ENCODE peak calls at places on chromosomes 7 and 10, in six cellular contexts. O, V, X, Q, M and Y are unnamed samples. For H3K9me3, the result is how much of the 10 kb centered on the place peaks cover.

GRCh38 chr10:75016290-75016689 is 95.2 kb upstream of the SAMD8 start:
- DNase-seq in X (no peak), V (no peak), O (no peak), Q (no peak), M (no peak), Y (no peak)

GRCh38 chr10:22568928-22569327 is 145.4 kb downstream of the PIP4K2A start:
- DNase-seq in X (no peak), Q (no peak), O (no peak), V (no peak), M (no peak), Y (no peak)

GRCh38 chr7:20440472-20441105 is 109.9 kb downstream of the ITGB8 start:
- DNase-seq in V (peak), X (no peak), Q (no peak), O (peak), M (peak), Y (peak)

GRCh38 chr10:60974463-60975149 is 30.6 kb upstream of the RHOBTB1 start:
- DNase-seq in X (no peak), V (no peak), Q (no peak), O (no peak), M (no peak), Y (no peak)

GRCh38 chr7:39529582-39529981 is 36.6 kb upstream of the YAE1 start:
- DNase-seq in Q (no peak), M (no peak), V (no peak), O (no peak), X (no peak), Y (no peak)

GRCh38 chr7:44398506-44398905 is 73.1 kb upstream of the CAMK2B start:
- DNase-seq in V (no peak), M (no peak), Q (no peak), O (peak), X (no peak), Y (no peak)

GRCh38 chr7:26393855-26394254 is 102.2 kb downstream of the SNX10 start:
- DNase-seq in M (no peak), O (no peak), V (no peak), Q (no peak), X (no peak), Y (no peak)

GRCh38 chr7:113867325-113867724 is 51.5 kb downstream of the PPP1R3A start:
- DNase-seq in Q (no peak), X (no peak), O (no peak), V (no peak), M (no peak), Y (no peak)

GRCh38 chr10:32241946-32242345 is 105.0 kb downstream of the EPC1 start:
- DNase-seq in Q (no peak), X (no peak), V (no peak), O (no peak), M (no peak), Y (no peak)

GRCh38 chr10:61890881-61891409 is 10.6 kb upstream of the ARID5B start:
- DNase-seq in X (no peak), M (no peak), Q (no peak), O (no peak), V (no peak), Y (no peak)

GRCh38 chr7:116449950-116450349 is 49.6 kb upstream of the CAV2 start:
- DNase-seq in Q (no peak), X (no peak), M (no peak), V (no peak), O (no peak), Y (no peak)

GRCh38 chr7:106538638-106539037 is 122.3 kb downstream of the CCDC71L start:
- DNase-seq in M (no peak), X (no peak), V (no peak), O (no peak), Q (no peak), Y (no peak)

GRCh38 chr7:150823484-150824126 is 23.0 kb downstream of the TMEM176A start:
- DNase-seq in O (no peak), V (no peak), X (no peak), M (no peak), Q (no peak), Y (no peak)

GRCh38 chr10:73774637-73775036 is 7.2 kb upstream of the CHCHD1 start:
- DNase-seq in Q (no peak), V (no peak), M (no peak), O (no peak), X (no peak), Y (no peak)

GRCh38 chr10:105706281-105707026 is 1065.4 kb downstream of the SORCS3 start:
- DNase-seq in X (no peak), Q (no peak), M (no peak), O (no peak), V (no peak), Y (no peak)

GRCh38 chr7:64890761-64891666 is 12.1 kb upstream of the ZNF273 start:
- DNase-seq in M (no peak), Q (no peak), V (peak), X (no peak), O (no peak), Y (no peak)

GRCh38 chr7:91582799-91583230 is 297.7 kb downstream of the MTERF1 start:
- DNase-seq in Q (no peak), X (no peak), O (no peak), M (no peak), V (no peak), Y (no peak)

GRCh38 chr10:63084690-63085377 is 48.3 kb upstream of the NRBF2 start:
- DNase-seq in M (no peak), V (no peak), X (no peak), O (no peak), Q (no peak), Y (no peak)

GRCh38 chr7:84025332-84025927 is 169.2 kb downstream of the SEMA3A start:
- DNase-seq in M (peak), O (peak), V (peak), Q (no peak), X (no peak), Y (no peak)

GRCh38 chr10:113454341-113455061 is 98.4 kb upstream of the HABP2 start:
- DNase-seq in Q (peak), M (peak), O (peak), V (peak), X (peak), Y (peak)

GRCh38 chr7:128387663-128388485 is 21.9 kb downstream of the IMPDH1 start:
- DNase-seq in V (peak), O (peak), Q (peak), M (peak), X (peak), Y (peak)

DNA sequence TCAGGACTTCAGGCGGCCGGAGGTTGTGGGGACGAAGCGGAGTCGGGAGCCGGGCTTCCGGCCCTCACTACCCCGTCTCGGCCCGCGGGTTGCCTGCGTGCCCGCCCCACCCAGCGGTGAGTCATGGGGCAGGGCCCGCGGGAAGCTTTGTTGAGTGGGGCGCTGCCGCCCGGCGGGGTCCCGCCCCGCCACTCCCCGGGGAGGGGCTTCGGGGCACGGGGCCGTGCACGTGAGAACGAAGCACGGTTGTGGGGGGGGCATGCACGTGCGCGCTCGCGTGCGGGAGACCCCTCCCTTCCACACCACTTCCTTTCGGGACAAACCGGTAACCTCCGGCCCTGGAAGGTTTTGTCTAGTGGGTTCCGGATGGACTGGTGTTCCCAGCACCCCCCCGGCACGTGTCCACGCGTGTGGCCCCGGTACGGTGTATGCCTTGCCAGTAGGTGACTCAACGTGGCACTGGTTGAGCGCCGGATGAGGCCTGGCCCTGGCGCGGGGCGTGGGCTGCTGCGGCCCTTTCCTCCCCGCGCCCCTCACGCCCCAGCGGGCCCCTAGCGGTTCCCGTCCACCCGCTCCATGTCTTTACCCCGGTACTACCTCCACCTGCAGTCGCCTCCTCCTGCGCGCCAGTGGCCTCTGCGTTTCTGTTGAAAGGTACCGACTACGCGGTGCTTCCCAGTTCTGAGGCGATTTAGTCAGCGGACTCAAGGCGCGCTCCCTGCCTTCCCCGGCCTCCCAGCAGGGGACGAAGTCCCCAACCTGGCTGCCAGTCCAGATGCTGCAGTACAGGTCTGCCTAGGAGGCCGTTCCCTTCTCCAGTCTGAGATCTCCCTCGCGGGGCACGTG is 3.1 kb downstream of the ADIRF start:
- DNase-seq in O (peak), X (peak), M (peak), Q (peak), V (peak), Y (no peak)
- TF ChIP-seq POLR2A in O (peak), X (peak), M (no peak), Q (peak), V (peak), Y (no peak)

DNA sequence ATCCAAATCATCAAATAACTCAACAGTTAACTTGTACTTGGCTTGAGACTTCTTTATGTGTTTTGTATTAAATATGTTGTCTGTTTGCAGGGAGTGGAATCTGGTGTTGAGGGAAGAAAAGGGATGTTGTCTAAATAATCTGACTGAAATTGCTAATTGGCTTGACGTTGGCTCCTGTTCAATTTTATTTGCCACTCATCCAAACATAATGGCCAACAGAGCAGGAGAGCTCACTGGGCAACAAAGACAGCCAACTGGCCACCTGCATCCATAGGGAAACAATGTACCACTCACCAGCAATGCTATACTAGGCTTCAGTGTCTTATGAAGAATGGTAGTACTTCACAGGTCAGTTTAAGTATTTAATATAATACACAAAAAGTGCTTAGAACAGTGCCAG is 80.5 kb downstream of the FAM13C start:
- DNase-seq in V (no peak), O (no peak), X (no peak), Q (no peak), M (no peak), Y (no peak)
- H3K9me3 ChIP-seq in V (under half), O (under half), X (under half), Q (under half), M (under half), Y (under half)

DNA sequence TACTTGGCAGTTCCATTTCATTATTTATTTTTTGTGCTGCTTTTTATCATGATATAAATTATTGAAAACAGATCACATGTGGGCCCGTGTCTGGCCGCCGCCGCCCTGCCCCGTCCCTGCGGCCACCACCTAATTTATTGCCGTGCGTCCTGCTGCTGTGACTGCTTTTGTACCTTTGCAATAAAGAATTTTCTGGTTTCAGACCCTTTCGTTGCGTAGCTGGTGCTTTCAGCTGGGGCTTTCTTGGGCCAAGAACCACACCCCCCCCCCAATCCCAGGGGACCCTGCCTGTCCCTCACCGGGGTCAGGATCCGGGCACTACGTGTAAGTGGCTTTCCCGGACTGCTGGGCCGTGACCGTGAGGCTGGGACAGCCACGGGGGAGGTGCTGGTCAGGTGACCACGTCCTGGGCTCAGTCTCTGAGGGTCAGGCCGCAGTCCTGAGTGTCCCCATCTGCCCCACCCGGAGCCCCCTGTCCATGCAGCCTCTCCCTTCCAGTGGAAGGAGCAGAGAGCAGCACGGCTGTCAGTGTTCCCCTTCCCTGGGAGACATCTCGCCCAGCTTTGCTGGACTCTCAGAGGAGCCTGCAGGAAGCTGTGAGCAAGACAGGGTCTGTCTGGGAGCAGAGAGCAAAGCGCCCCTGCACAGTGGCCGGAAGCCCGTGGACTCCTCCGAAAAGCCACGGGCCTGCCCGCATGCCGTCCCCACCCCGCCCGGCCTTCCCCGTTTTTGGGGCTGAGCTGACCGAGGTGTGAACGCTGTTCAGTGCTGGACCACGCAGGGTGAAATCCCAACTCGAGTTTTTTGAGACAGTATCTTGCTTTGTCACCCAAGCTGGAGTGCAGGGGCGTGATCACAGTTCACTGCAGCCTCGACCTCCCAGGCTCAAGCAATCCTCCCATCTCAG is 12.6 kb downstream of the MAFK start:
- DNase-seq in X (no peak), V (no peak), O (no peak), Q (no peak), M (no peak), Y (no peak)
- TF ChIP-seq POLR2A in X (no peak), V (no peak), O (no peak), Q (no peak), M (peak), Y (no peak)

GRCh38 chr10:124648738-124649137 is 95.4 kb downstream of the FAM53B start:
- DNase-seq in V (peak), Q (peak), M (no peak), O (peak), X (peak), Y (no peak)
- H3K9me3 ChIP-seq in V (under half), Q (under half), M (under half), O (under half), X (under half), Y (under half)

GRCh38 chr10:16436367-16436757 is 448 bp upstream of the PTER start:
- DNase-seq in X (no peak), O (no peak), M (no peak), Q (no peak), V (peak), Y (no peak)

GRCh38 chr10:16439294-16439693 is 2.5 kb downstream of the PTER start:
- DNase-seq in O (no peak), X (no peak), M (no peak), Q (no peak), V (no peak), Y (no peak)

GRCh38 chr10:16437540-16437894 is 707 bp downstream of the PTER start:
- DNase-seq in O (no peak), Q (no peak), V (no peak), M (no peak), X (no peak), Y (no peak)

GRCh38 chr10:16440396-16441105 is 3.7 kb downstream of the PTER start:
- DNase-seq in O (peak), Q (no peak), X (no peak), V (peak), M (no peak), Y (no peak)

DNA sequence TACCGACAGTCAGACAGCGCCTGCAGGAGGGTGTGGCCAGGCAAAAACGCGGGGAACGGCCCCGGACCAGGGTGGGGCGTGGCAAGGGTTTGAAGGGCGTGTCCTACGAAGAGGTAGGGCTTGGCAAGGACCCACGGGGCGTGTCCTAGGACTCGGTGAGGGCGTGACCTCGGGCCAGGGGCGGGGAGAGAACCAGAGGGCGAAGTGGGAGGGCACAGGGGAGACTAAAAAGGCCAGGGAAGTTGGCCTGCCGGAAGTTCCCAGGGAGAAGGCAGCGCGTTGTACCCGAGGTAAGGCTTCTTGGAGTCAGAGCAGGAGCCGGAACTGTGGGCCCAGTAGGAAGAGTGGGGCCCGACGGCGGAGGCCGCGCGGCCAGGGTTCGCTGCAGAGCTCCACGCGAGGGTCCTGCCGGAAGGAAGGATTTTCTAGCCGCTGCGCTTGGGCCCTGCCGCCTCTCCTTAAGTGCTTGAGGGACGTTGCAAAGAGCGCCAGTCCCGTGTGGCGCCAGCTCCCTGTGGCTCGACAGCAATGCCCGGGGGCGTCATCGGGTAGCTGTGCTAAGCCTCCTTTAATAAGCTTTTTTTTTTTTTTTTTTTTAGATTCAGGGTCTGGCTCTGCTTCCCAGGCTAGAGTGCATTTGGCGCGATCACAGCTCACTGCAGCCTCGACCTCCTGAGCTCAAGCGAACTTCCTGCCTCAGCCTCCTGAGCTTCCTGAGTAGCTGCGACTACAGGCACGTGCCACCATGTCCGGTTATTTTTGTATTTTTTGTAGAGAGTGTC is at the start of gene PTER:
- DNase-seq in V (peak), Q (peak), O (peak), X (peak), M (peak), Y (peak)
- TF ChIP-seq POLR2A in V (peak), Q (no peak), O (peak), X (peak), M (peak), Y (peak)

GRCh38 chr7:4074994-4075393 is 607.1 kb upstream of the FOXK1 start:
- DNase-seq in Q (no peak), X (no peak), O (no peak), V (no peak), M (no peak), Y (no peak)

GRCh38 chr7:4072161-4072925 is 609.8 kb upstream of the FOXK1 start:
- DNase-seq in O (no peak), X (no peak), M (no peak), V (no peak), Q (no peak), Y (no peak)

GRCh38 chr7:4073052-4073451 is 609.0 kb upstream of the FOXK1 start:
- DNase-seq in Q (no peak), M (no peak), V (no peak), O (no peak), X (no peak), Y (peak)

GRCh38 chr7:4073750-4074149 is 608.3 kb upstream of the FOXK1 start:
- DNase-seq in O (no peak), V (no peak), Q (no peak), M (no peak), X (no peak), Y (peak)

GRCh38 chr7:4074407-4074806 is 607.7 kb upstream of the FOXK1 start:
- DNase-seq in Q (no peak), M (no peak), X (no peak), O (no peak), V (no peak), Y (no peak)
- H3K9me3 ChIP-seq in Q (under half), M (under half), X (under half), O (under half), V (under half), Y (under half)